ENCODE peak calls at places on chromosomes 7 and 10, in seven cellular contexts. F is NCI-H446 treated with DMSO at 0.1 percent for 48 hours; J is AG09309; P is effector memory CD8-positive, alpha-beta T cell; A is ovary; G is fibroblast of the aortic adventitia; L is GM03348. N is an unnamed sample.

GRCh38 chr7:130210181-130210935 is 2.7 kb downstream of the SSMEM1 start:
- DNase-seq in F (no peak), J (peak; percentile 46), P (no peak), A (no peak), G (peak; percentile 17), L (peak; percentile 62), N (no peak)

GRCh38 chr7:143408686-143409551 is at the start of gene EPHA1:
- DNase-seq in F (no peak), J (no peak), P (no peak), A (no peak), G (no peak), L (peak; percentile 39), N (no peak)

GRCh38 chr10:62619409-62619730 is 185.2 kb upstream of the ADO start:
- DNase-seq in F (no peak), J (no peak), P (no peak), A (no peak), G (peak; percentile 45), L (peak; percentile 21), N (no peak)

GRCh38 chr10:80855348-80855971 is 317.8 kb downstream of the SH2D4B start:
- DNase-seq in F (no peak), J (no peak), P (no peak), A (no peak), G (no peak), L (no peak), N (no peak)

GRCh38 chr7:44615149-44615611 is 8.8 kb downstream of the OGDH start:
- DNase-seq in F (no peak), J (no peak), P (no peak), A (no peak), G (peak; percentile 29), L (no peak), N (no peak)

GRCh38 chr10:103512166-103512565 is 18.7 kb downstream of the NEURL1 start:
- DNase-seq in F (no peak), J (no peak), P (no peak), A (no peak), G (no peak), L (no peak), N (no peak)

GRCh38 chr7:112556633-112557032 is 75.8 kb downstream of the LSMEM1 start:
- DNase-seq in F (no peak), J (no peak), P (no peak), A (no peak), G (no peak), L (no peak), N (no peak)

GRCh38 chr7:87517136-87517805 is 41.8 kb upstream of the ABCB4 start:
- DNase-seq in F (no peak), J (no peak), P (no peak), A (no peak), G (peak; percentile 16), L (no peak), N (no peak)

GRCh38 chr10:16819436-16819835 is 2.2 kb upstream of the RSU1 start:
- DNase-seq in F (no peak), J (no peak), P (no peak), A (no peak), G (no peak), L (no peak), N (no peak)

GRCh38 chr10:21175797-21176196 is 278.7 kb upstream of the NEBL start:
- DNase-seq in F (no peak), J (no peak), P (no peak), A (no peak), G (no peak), L (no peak), N (no peak)

GRCh38 chr10:3524086-3524960 is 260.7 kb downstream of the KLF6 start:
- DNase-seq in F (no peak), J (no peak), P (no peak), A (no peak), G (peak; percentile 35), L (no peak), N (no peak)

GRCh38 chr7:8220376-8221106 is 41.4 kb downstream of the ICA1 start:
- DNase-seq in F (no peak), J (no peak), P (no peak), A (no peak), G (no peak), L (no peak), N (no peak)

N was measured in GM12891.